ENCODE peak calls at places on chromosomes 6 and 20, in eight cellular contexts. One of them, this sample, is unnamed.

GRCh38 chr6:139882234-139882633 is 507.8 kb upstream of the CITED2 start:
- DNase-seq in hepatic stellate cell: peak; percentile 57
- DNase-seq in Right ventricle myocardium inferior: no peak
- DNase-seq in IMR-90: peak; percentile 78
- DNase-seq in HEK293T: no peak
- DNase-seq in fibroblast of mammary gland: peak; percentile 31
- DNase-seq in stimulated activated CD4-positive, alpha-beta T cell treated with anti-CD3 and anti-CD28 coated beads, Interleukin-15, amount 100 ng/mL, for 1 hour: no peak
- DNase-seq in heart right ventricle: no peak
- DNase-seq in this sample: peak; percentile 24

GRCh38 chr6:157329829-157330228 is 6.5 kb upstream of the TMEM242 start:
- DNase-seq in hepatic stellate cell: no peak
- DNase-seq in Right ventricle myocardium inferior: no peak
- DNase-seq in IMR-90: peak; percentile 44
- DNase-seq in HEK293T: no peak
- DNase-seq in fibroblast of mammary gland: no peak
- DNase-seq in stimulated activated CD4-positive, alpha-beta T cell treated with anti-CD3 and anti-CD28 coated beads, Interleukin-15, amount 100 ng/mL, for 1 hour: no peak
- DNase-seq in heart right ventricle: no peak
- DNase-seq in this sample: peak; percentile 43

GRCh38 chr6:35092362-35093117 is 48.6 kb downstream of the TCP11 start:
- DNase-seq in hepatic stellate cell: peak; percentile 50
- DNase-seq in Right ventricle myocardium inferior: no peak
- DNase-seq in IMR-90: peak; percentile 79
- DNase-seq in HEK293T: no peak
- DNase-seq in fibroblast of mammary gland: peak; percentile 79
- DNase-seq in stimulated activated CD4-positive, alpha-beta T cell treated with anti-CD3 and anti-CD28 coated beads, Interleukin-15, amount 100 ng/mL, for 1 hour: no peak
- DNase-seq in heart right ventricle: no peak
- DNase-seq in this sample: no peak

GRCh38 chr6:169955796-169956493 is 204.5 kb downstream of the ERMARD start:
- DNase-seq in hepatic stellate cell: no peak
- DNase-seq in Right ventricle myocardium inferior: no peak
- DNase-seq in IMR-90: no peak
- DNase-seq in HEK293T: no peak
- DNase-seq in fibroblast of mammary gland: no peak
- DNase-seq in stimulated activated CD4-positive, alpha-beta T cell treated with anti-CD3 and anti-CD28 coated beads, Interleukin-15, amount 100 ng/mL, for 1 hour: no peak
- DNase-seq in heart right ventricle: no peak
- DNase-seq in this sample: no peak

GRCh38 chr6:33279971-33280511 is 3.1 kb downstream of the B3GALT4 start:
- DNase-seq in hepatic stellate cell: peak; percentile 78
- DNase-seq in Right ventricle myocardium inferior: no peak
- DNase-seq in IMR-90: peak; percentile 64
- DNase-seq in HEK293T: peak; percentile 81
- DNase-seq in fibroblast of mammary gland: peak; percentile 70
- DNase-seq in stimulated activated CD4-positive, alpha-beta T cell treated with anti-CD3 and anti-CD28 coated beads, Interleukin-15, amount 100 ng/mL, for 1 hour: no peak
- DNase-seq in heart right ventricle: no peak
- DNase-seq in this sample: peak; percentile 86

GRCh38 chr20:20820104-20820503 is 107.7 kb upstream of the RALGAPA2 start:
- DNase-seq in hepatic stellate cell: peak; percentile 19
- DNase-seq in Right ventricle myocardium inferior: no peak
- DNase-seq in IMR-90: no peak
- DNase-seq in HEK293T: peak; percentile 59
- DNase-seq in fibroblast of mammary gland: peak; percentile 5
- DNase-seq in stimulated activated CD4-positive, alpha-beta T cell treated with anti-CD3 and anti-CD28 coated beads, Interleukin-15, amount 100 ng/mL, for 1 hour: no peak
- DNase-seq in heart right ventricle: no peak
- DNase-seq in this sample: peak; percentile 70

GRCh38 chr20:20014659-20015058 is 2.5 kb upstream of the NAA20 start:
- DNase-seq in hepatic stellate cell: no peak
- DNase-seq in Right ventricle myocardium inferior: no peak
- DNase-seq in IMR-90: no peak
- DNase-seq in HEK293T: no peak
- DNase-seq in fibroblast of mammary gland: no peak
- DNase-seq in stimulated activated CD4-positive, alpha-beta T cell treated with anti-CD3 and anti-CD28 coated beads, Interleukin-15, amount 100 ng/mL, for 1 hour: no peak
- DNase-seq in heart right ventricle: no peak
- DNase-seq in this sample: no peak

GRCh38 chr6:31776961-31777666 is at the start of gene VWA7:
- DNase-seq in hepatic stellate cell: peak; percentile 86
- DNase-seq in Right ventricle myocardium inferior: peak; percentile 85
- DNase-seq in IMR-90: peak; percentile 70
- DNase-seq in HEK293T: peak; percentile 65
- DNase-seq in fibroblast of mammary gland: peak; percentile 83
- DNase-seq in stimulated activated CD4-positive, alpha-beta T cell treated with anti-CD3 and anti-CD28 coated beads, Interleukin-15, amount 100 ng/mL, for 1 hour: peak; percentile 70
- DNase-seq in heart right ventricle: peak; percentile 77
- DNase-seq in this sample: peak; percentile 26

GRCh38 chr6:112234596-112234995 is 19.8 kb downstream of the LAMA4 start:
- DNase-seq in hepatic stellate cell: no peak
- DNase-seq in Right ventricle myocardium inferior: no peak
- DNase-seq in IMR-90: no peak
- DNase-seq in HEK293T: no peak
- DNase-seq in fibroblast of mammary gland: peak; percentile 72
- DNase-seq in stimulated activated CD4-positive, alpha-beta T cell treated with anti-CD3 and anti-CD28 coated beads, Interleukin-15, amount 100 ng/mL, for 1 hour: no peak
- DNase-seq in heart right ventricle: no peak
- DNase-seq in this sample: no peak

GRCh38 chr20:32578840-32579239 is 6.3 kb downstream of the NOL4L start:
- DNase-seq in hepatic stellate cell: no peak
- DNase-seq in Right ventricle myocardium inferior: no peak
- DNase-seq in IMR-90: no peak
- DNase-seq in HEK293T: no peak
- DNase-seq in fibroblast of mammary gland: no peak
- DNase-seq in stimulated activated CD4-positive, alpha-beta T cell treated with anti-CD3 and anti-CD28 coated beads, Interleukin-15, amount 100 ng/mL, for 1 hour: no peak
- DNase-seq in heart right ventricle: no peak
- DNase-seq in this sample: no peak

GRCh38 chr20:42914302-42914701 is 275.4 kb downstream of the PTPRT start:
- DNase-seq in hepatic stellate cell: no peak
- DNase-seq in Right ventricle myocardium inferior: no peak
- DNase-seq in IMR-90: no peak
- DNase-seq in HEK293T: no peak
- DNase-seq in fibroblast of mammary gland: no peak
- DNase-seq in stimulated activated CD4-positive, alpha-beta T cell treated with anti-CD3 and anti-CD28 coated beads, Interleukin-15, amount 100 ng/mL, for 1 hour: no peak
- DNase-seq in heart right ventricle: no peak
- DNase-seq in this sample: no peak

GRCh38 chr20:36435799-36436541 is 105.3 kb upstream of the MYL9 start:
- DNase-seq in hepatic stellate cell: peak; percentile 57
- DNase-seq in Right ventricle myocardium inferior: peak; percentile 86
- DNase-seq in IMR-90: peak; percentile 21
- DNase-seq in HEK293T: peak; percentile 62
- DNase-seq in fibroblast of mammary gland: peak; percentile 56
- DNase-seq in stimulated activated CD4-positive, alpha-beta T cell treated with anti-CD3 and anti-CD28 coated beads, Interleukin-15, amount 100 ng/mL, for 1 hour: peak; percentile 80
- DNase-seq in heart right ventricle: peak; percentile 51
- DNase-seq in this sample: peak; percentile 88

GRCh38 chr6:51007237-51007636 is 188.6 kb downstream of the TFAP2B start:
- DNase-seq in hepatic stellate cell: no peak
- DNase-seq in Right ventricle myocardium inferior: no peak
- DNase-seq in IMR-90: no peak
- DNase-seq in HEK293T: no peak
- DNase-seq in fibroblast of mammary gland: no peak
- DNase-seq in stimulated activated CD4-positive, alpha-beta T cell treated with anti-CD3 and anti-CD28 coated beads, Interleukin-15, amount 100 ng/mL, for 1 hour: no peak
- DNase-seq in heart right ventricle: no peak
- DNase-seq in this sample: no peak

GRCh38 chr20:3606021-3606420 is 57.2 kb downstream of the GFRA4 start:
- DNase-seq in hepatic stellate cell: no peak
- DNase-seq in Right ventricle myocardium inferior: no peak
- DNase-seq in IMR-90: peak; percentile 63
- DNase-seq in HEK293T: no peak
- DNase-seq in fibroblast of mammary gland: no peak
- DNase-seq in stimulated activated CD4-positive, alpha-beta T cell treated with anti-CD3 and anti-CD28 coated beads, Interleukin-15, amount 100 ng/mL, for 1 hour: no peak
- DNase-seq in heart right ventricle: no peak
- DNase-seq in this sample: no peak

GRCh38 chr6:116060572-116061283 is at the start of gene FRK:
- DNase-seq in hepatic stellate cell: no peak
- DNase-seq in Right ventricle myocardium inferior: no peak
- DNase-seq in IMR-90: peak; percentile 24
- DNase-seq in HEK293T: no peak
- DNase-seq in fibroblast of mammary gland: peak; percentile 41
- DNase-seq in stimulated activated CD4-positive, alpha-beta T cell treated with anti-CD3 and anti-CD28 coated beads, Interleukin-15, amount 100 ng/mL, for 1 hour: no peak
- DNase-seq in heart right ventricle: peak; percentile 13
- DNase-seq in this sample: peak; percentile 64

GRCh38 chr20:40943591-40943990 is 85.0 kb upstream of the TOP1 start:
- DNase-seq in hepatic stellate cell: no peak
- DNase-seq in Right ventricle myocardium inferior: no peak
- DNase-seq in IMR-90: no peak
- DNase-seq in HEK293T: no peak
- DNase-seq in fibroblast of mammary gland: no peak
- DNase-seq in stimulated activated CD4-positive, alpha-beta T cell treated with anti-CD3 and anti-CD28 coated beads, Interleukin-15, amount 100 ng/mL, for 1 hour: no peak
- DNase-seq in heart right ventricle: no peak
- DNase-seq in this sample: no peak

GRCh38 chr6:119234941-119235340 is 114.6 kb downstream of the MAN1A1 start:
- DNase-seq in hepatic stellate cell: no peak
- DNase-seq in Right ventricle myocardium inferior: no peak
- DNase-seq in IMR-90: no peak
- DNase-seq in HEK293T: no peak
- DNase-seq in fibroblast of mammary gland: no peak
- DNase-seq in stimulated activated CD4-positive, alpha-beta T cell treated with anti-CD3 and anti-CD28 coated beads, Interleukin-15, amount 100 ng/mL, for 1 hour: no peak
- DNase-seq in heart right ventricle: no peak
- DNase-seq in this sample: no peak

GRCh38 chr20:50618537-50618936 is 72.8 kb downstream of the RIPOR3 start:
- DNase-seq in hepatic stellate cell: no peak
- DNase-seq in Right ventricle myocardium inferior: no peak
- DNase-seq in IMR-90: no peak
- DNase-seq in HEK293T: no peak
- DNase-seq in fibroblast of mammary gland: no peak
- DNase-seq in stimulated activated CD4-positive, alpha-beta T cell treated with anti-CD3 and anti-CD28 coated beads, Interleukin-15, amount 100 ng/mL, for 1 hour: no peak
- DNase-seq in heart right ventricle: no peak
- DNase-seq in this sample: no peak